ENCODE peak calls at places on chromosomes 6 and 20, in nine cellular contexts. B is heart left ventricle; D is transverse colon; Q is neuronal stem cell; M is cardiac muscle cell; W is right cardiac atrium; C is Karpas-422; V is left ventricle myocardium inferior; J is CD8-positive, alpha-beta memory T cell. G is an unnamed sample. For H3K4me1, the result is how much of the 10 kb centered on the place peaks cover.

GRCh38 chr6:102488729-102489128 is 1095.2 kb downstream of the GRIK2 start:
- DNase-seq in B (no peak), D (no peak), Q (no peak), M (no peak), W (no peak), C (no peak), V (no peak), J (no peak), G (no peak)

GRCh38 chr6:161212902-161213301 is 61.0 kb downstream of the AGPAT4 start:
- DNase-seq in B (no peak), D (no peak), Q (no peak), M (no peak), W (no peak), C (no peak), V (no peak), J (no peak), G (no peak)

GRCh38 chr6:170097505-170098427 is 193.1 kb downstream of the DLL1 start:
- DNase-seq in B (peak), D (peak), Q (no peak), M (no peak), W (no peak), C (no peak), V (no peak), J (peak), G (no peak)

GRCh38 chr20:54167909-54168872 is 5.6 kb downstream of the CYP24A1 start:
- DNase-seq in B (no peak), D (no peak), Q (no peak), M (no peak), W (no peak), C (no peak), V (no peak), J (no peak), G (no peak)

GRCh38 chr6:158698876-158699440 is 49.1 kb downstream of the SYTL3 start:
- DNase-seq in B (no peak), D (no peak), Q (no peak), M (no peak), W (no peak), C (peak), V (no peak), J (no peak), G (no peak)

GRCh38 chr6:52371656-52372151 is 9.8 kb downstream of the PAQR8 start:
- DNase-seq in B (no peak), D (no peak), Q (no peak), M (no peak), W (no peak), C (no peak), V (no peak), J (no peak), G (no peak)

GRCh38 chr6:138389551-138389950 is 11.8 kb downstream of the SMIM28 start:
- DNase-seq in B (no peak), D (no peak), Q (no peak), M (no peak), W (no peak), C (no peak), V (no peak), J (no peak), G (no peak)

GRCh38 chr6:43262780-43263313 is 19.6 kb downstream of the TTBK1 start:
- DNase-seq in B (peak), D (no peak), Q (no peak), M (no peak), W (no peak), C (no peak), V (no peak), J (peak), G (no peak)

GRCh38 chr6:117771403-117771802 is 96.1 kb downstream of the NUS1 start:
- DNase-seq in B (no peak), D (peak), Q (no peak), M (no peak), W (no peak), C (no peak), V (no peak), J (no peak), G (no peak)

GRCh38 chr6:93819189-93819588 is 399.8 kb upstream of the EPHA7 start:
- DNase-seq in B (no peak), D (no peak), Q (no peak), M (no peak), W (no peak), C (no peak), V (no peak), J (no peak), G (no peak)

GRCh38 chr20:54860716-54861115 is 385.3 kb downstream of the DOK5 start:
- DNase-seq in B (no peak), D (no peak), Q (no peak), M (no peak), W (no peak), C (no peak), V (no peak), J (no peak), G (no peak)

GRCh38 chr6:13006578-13007300 is 290.2 kb downstream of the PHACTR1 start:
- DNase-seq in B (no peak), D (no peak), Q (no peak), M (no peak), W (no peak), C (no peak), V (no peak), J (no peak), G (no peak)

GRCh38 chr20:57612916-57613315 is 7.3 kb downstream of the ZBP1 start:
- DNase-seq in B (no peak), D (peak), Q (no peak), M (no peak), W (no peak), C (no peak), V (no peak), J (no peak), G (peak)

GRCh38 chr6:67679566-67680296 is 955.4 kb upstream of the ADGRB3 start:
- DNase-seq in B (no peak), D (no peak), Q (no peak), M (no peak), W (no peak), C (no peak), V (no peak), J (no peak), G (no peak)

GRCh38 chr20:62358728-62359490 is 8.2 kb downstream of the LAMA5 start:
- DNase-seq in B (no peak), D (no peak), Q (no peak), M (no peak), W (no peak), C (no peak), V (no peak), J (no peak), G (no peak)

GRCh38 chr6:3960754-3961361 is 111.7 kb downstream of the FAM50B start:
- DNase-seq in B (no peak), D (no peak), Q (no peak), M (no peak), W (no peak), C (no peak), V (no peak), J (no peak), G (no peak)

GRCh38 chr6:22146581-22147468 is 150.0 kb downstream of the PRL start:
- DNase-seq in B (peak), D (no peak), Q (no peak), M (no peak), W (no peak), C (no peak), V (no peak), J (peak), G (no peak)

GRCh38 chr6:24818346-24818745 is 19.6 kb upstream of the ARMH2 start:
- DNase-seq in B (no peak), D (no peak), Q (no peak), M (no peak), W (no peak), C (no peak), V (no peak), J (no peak), G (no peak)

GRCh38 chr20:59121714-59122376 is 41.8 kb upstream of the ZNF831 start:
- DNase-seq in B (no peak), D (no peak), Q (peak), M (no peak), W (no peak), C (no peak), V (no peak), J (no peak), G (no peak)

GRCh38 chr6:152571089-152571488 is 66.1 kb downstream of the SYNE1 start:
- DNase-seq in B (no peak), D (no peak), Q (no peak), M (no peak), W (no peak), C (no peak), V (no peak), J (no peak), G (no peak)

GRCh38 chr6:34475167-34476047 is 9.5 kb downstream of the PACSIN1 start:
- DNase-seq in B (no peak), D (no peak), Q (no peak), M (no peak), W (no peak), C (no peak), V (no peak), J (no peak), G (no peak)

GRCh38 chr6:35024601-35025054 is 116.5 kb downstream of the TCP11 start:
- DNase-seq in B (no peak), D (peak), Q (peak), M (peak), W (peak), C (no peak), V (peak), J (no peak), G (peak)

GRCh38 chr20:56765172-56766073 is 136.3 kb downstream of the TFAP2C start:
- DNase-seq in B (no peak), D (no peak), Q (no peak), M (no peak), W (no peak), C (no peak), V (no peak), J (no peak), G (no peak)

GRCh38 chr6:56764081-56764566 is 121.4 kb upstream of the DST start:
- DNase-seq in B (no peak), D (no peak), Q (no peak), M (no peak), W (no peak), C (peak), V (no peak), J (no peak), G (no peak)

GRCh38 chr6:41921712-41921998 is 356 bp downstream of the BYSL start:
- DNase-seq in B (no peak), D (no peak), Q (no peak), M (no peak), W (no peak), C (no peak), V (no peak), J (no peak), G (no peak)

GRCh38 chr6:53731906-53732636 is 62.7 kb upstream of the LRRC1 start:
- DNase-seq in B (no peak), D (no peak), Q (no peak), M (no peak), W (no peak), C (no peak), V (no peak), J (no peak), G (no peak)

GRCh38 chr6:65289491-65289890 is 417.5 kb downstream of the EYS start:
- DNase-seq in B (no peak), D (no peak), Q (no peak), M (no peak), W (no peak), C (no peak), V (no peak), J (no peak), G (no peak)

GRCh38 chr6:18302561-18303439 is 38.5 kb upstream of the DEK start:
- DNase-seq in B (no peak), D (no peak), Q (no peak), M (no peak), W (no peak), C (peak), V (no peak), J (no peak), G (no peak)

GRCh38 chr6:151632415-151632987 is 138.7 kb downstream of the CCDC170 start:
- DNase-seq in B (no peak), D (no peak), Q (no peak), M (no peak), W (no peak), C (no peak), V (no peak), J (no peak), G (no peak)

GRCh38 chr6:105879902-105880547 is 206.1 kb upstream of the PRDM1 start:
- DNase-seq in B (no peak), D (peak), Q (no peak), M (no peak), W (no peak), C (peak), V (no peak), J (no peak), G (no peak)

GRCh38 chr20:219290-220115 is 7.6 kb upstream of the DEFB129 start:
- DNase-seq in B (no peak), D (no peak), Q (no peak), M (peak), W (no peak), C (peak), V (no peak), J (no peak), G (no peak)

GRCh38 chr20:6178537-6178936 is 55.7 kb upstream of the FERMT1 start:
- DNase-seq in B (no peak), D (no peak), Q (peak), M (peak), W (no peak), C (peak), V (no peak), J (no peak), G (no peak)

GRCh38 chr6:170042086-170042485 is 248.8 kb downstream of the DLL1 start:
- DNase-seq in B (no peak), D (no peak), Q (no peak), M (no peak), W (no peak), C (no peak), V (no peak), J (no peak), G (no peak)

GRCh38 chr6:122838060-122838780 is 49.2 kb downstream of the SMPDL3A start:
- DNase-seq in B (no peak), D (no peak), Q (no peak), M (peak), W (no peak), C (no peak), V (no peak), J (no peak), G (no peak)

GRCh38 chr20:59735486-59735885 is 131.1 kb downstream of the PHACTR3 start:
- DNase-seq in B (no peak), D (no peak), Q (no peak), M (no peak), W (no peak), C (no peak), V (no peak), J (no peak), G (no peak)

DNA sequence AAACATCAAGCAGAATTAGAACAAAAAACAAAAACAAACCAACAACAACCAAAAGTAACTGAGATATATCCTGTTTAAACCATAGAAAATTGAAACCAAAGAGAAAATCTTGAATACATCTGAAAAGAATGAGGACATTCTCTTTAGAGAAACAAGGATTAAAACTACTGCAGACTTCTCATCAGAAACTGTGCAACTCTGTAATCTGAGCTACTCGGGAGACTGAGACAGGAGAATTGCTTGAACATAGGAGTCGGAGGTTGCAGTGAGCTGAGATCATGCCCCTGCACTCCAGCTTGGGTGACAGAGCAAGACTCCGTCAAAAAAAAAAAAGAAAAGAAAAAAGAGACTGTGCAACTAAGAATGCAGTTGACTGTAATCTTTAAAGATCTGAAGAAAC is 153.4 kb downstream of the SYNDIG1 start:
- DNase-seq in B (no peak), D (no peak), Q (no peak), M (no peak), W (no peak), C (no peak), V (no peak), J (no peak), G (no peak)
- H3K4me3 ChIP-seq in B (no peak), D (no peak), Q (no peak), M (no peak), W (no peak), C (no peak), V (no peak), J (no peak), G (no peak)

GRCh38 chr6:156789081-156789943 is 12.1 kb downstream of the ARID1B start:
- DNase-seq in B (no peak), D (no peak), Q (no peak), M (no peak), W (no peak), C (no peak), V (no peak), J (no peak), G (no peak)
- H3K4me1 ChIP-seq in B (half or more), D (under half), Q (under half), M (under half), W (under half), C (half or more), V (half or more), J (half or more), G (half or more)

GRCh38 chr6:90160013-90160412 is 136.6 kb downstream of the BACH2 start:
- DNase-seq in B (no peak), D (no peak), Q (no peak), M (peak), W (no peak), C (no peak), V (no peak), J (no peak), G (no peak)
- H3K4me3 ChIP-seq in B (no peak), D (no peak), Q (no peak), M (no peak), W (no peak), C (no peak), V (no peak), J (no peak), G (no peak)

GRCh38 chr6:166954118-166954713 is 2.1 kb downstream of the RNASET2 start:
- DNase-seq in B (no peak), D (peak), Q (no peak), M (no peak), W (no peak), C (no peak), V (no peak), J (no peak), G (no peak)

GRCh38 chr6:166955865-166956443 is 396 bp downstream of the RNASET2 start:
- DNase-seq in B (no peak), D (no peak), Q (no peak), M (no peak), W (no peak), C (peak), V (no peak), J (no peak), G (peak)

GRCh38 chr6:166956444-166957086 is at the start of gene RNASET2:
- DNase-seq in B (peak), D (peak), Q (peak), M (peak), W (peak), C (peak), V (peak), J (peak), G (peak)

GRCh38 chr6:166957087-166957804 is 896 bp upstream of the RNASET2 start:
- DNase-seq in B (peak), D (peak), Q (peak), M (no peak), W (peak), C (peak), V (peak), J (peak), G (peak)

GRCh38 chr6:166955121-166955864 is 1.1 kb downstream of the RNASET2 start:
- DNase-seq in B (no peak), D (peak), Q (peak), M (peak), W (peak), C (peak), V (peak), J (peak), G (peak)
- H3K4me1 ChIP-seq in B (under half), D (under half), Q (under half), M (under half), W (under half), C (half or more), V (under half), J (half or more), G (under half)

GRCh38 chr6:2865270-2866182 is 23.9 kb upstream of the SERPINB1 start:
- DNase-seq in B (no peak), D (no peak), Q (no peak), M (no peak), W (no peak), C (no peak), V (no peak), J (no peak), G (no peak)
- H3K4me3 ChIP-seq in B (no peak), D (no peak), Q (no peak), M (no peak), W (no peak), C (no peak), V (no peak), J (no peak), G (peak)

GRCh38 chr6:139981066-139981624 is 606.7 kb upstream of the CITED2 start:
- DNase-seq in B (no peak), D (no peak), Q (no peak), M (no peak), W (no peak), C (no peak), V (no peak), J (no peak), G (no peak)
- H3K4me1 ChIP-seq in B (under half), D (under half), Q (under half), M (under half), W (under half), C (under half), V (half or more), J (under half), G (under half)

DNA sequence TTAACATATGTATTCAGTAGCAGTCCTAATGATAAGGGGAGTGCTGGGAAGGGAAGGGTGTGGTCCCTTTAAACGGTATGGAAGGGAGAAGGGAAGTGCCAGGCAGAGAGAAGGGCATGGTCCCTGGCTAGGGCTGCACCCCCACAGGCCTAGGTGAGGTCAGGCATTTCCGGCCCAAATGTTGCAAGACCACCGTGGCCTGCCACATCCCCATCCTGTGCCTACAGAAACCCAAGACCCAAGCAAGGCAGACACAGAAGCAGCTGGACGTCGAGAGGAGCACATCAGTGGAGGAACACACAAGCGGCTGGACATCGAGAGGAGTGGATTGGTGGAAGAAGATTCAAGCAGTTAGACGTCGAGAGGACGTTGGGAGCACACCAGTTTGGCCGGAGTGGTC is 5.9 kb downstream of the RRAGD start:
- DNase-seq in B (no peak), D (no peak), Q (no peak), M (no peak), W (no peak), C (no peak), V (no peak), J (no peak), G (no peak)
- H3K4me3 ChIP-seq in B (no peak), D (no peak), Q (no peak), M (no peak), W (no peak), C (no peak), V (peak), J (no peak), G (peak)

GRCh38 chr20:36541227-36542018 is at the start of gene MYL9:
- DNase-seq in B (peak), D (peak), Q (peak), M (peak), W (peak), C (no peak), V (peak), J (no peak), G (peak)
- H3K4me1 ChIP-seq in B (half or more), D (under half), Q (under half), M (under half), W (under half), C (under half), V (half or more), J (under half), G (under half)

DNA sequence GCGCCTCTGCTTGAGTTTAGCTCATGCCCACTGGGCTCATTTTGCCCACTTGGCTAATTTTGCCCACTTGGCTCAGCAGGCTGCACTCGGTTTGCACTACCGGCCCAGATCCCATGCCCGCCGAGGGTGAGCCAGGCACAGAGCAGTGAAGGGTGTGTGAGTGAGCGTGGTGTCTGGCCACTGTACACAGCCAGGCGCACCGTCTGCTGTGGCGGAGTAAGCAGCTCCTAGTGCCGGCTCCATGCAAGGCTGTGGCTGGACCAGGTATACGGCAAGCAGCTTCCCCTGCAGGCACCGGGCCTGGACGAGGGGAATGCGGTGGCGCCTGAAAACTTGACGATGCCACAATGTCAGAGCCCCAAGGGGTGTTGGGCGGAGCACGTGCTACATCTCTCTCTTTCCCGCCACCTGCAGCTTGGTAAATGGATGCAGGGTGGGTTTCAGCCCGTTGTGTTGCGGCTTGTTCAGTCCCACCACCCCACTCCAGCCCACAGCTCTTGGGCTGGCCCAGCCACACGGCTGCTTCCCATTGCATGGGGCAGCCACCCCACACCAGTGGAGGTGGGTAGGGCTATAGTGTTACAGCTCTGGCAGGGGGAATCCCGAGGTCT is 9.9 kb downstream of the OR2B6 start:
- DNase-seq in B (no peak), D (no peak), Q (no peak), M (no peak), W (no peak), C (no peak), V (no peak), J (no peak), G (no peak)
- H3K4me3 ChIP-seq in B (no peak), D (no peak), Q (no peak), M (no peak), W (no peak), C (no peak), V (no peak), J (no peak), G (no peak)